ENCODE peak calls at places on chromosome 20, in six cellular contexts. Z, H, I, J, D and Q are unnamed samples. For H3K27me3 and H3K4me1, the result is how much of the 10 kb centered on the place peaks cover.

GRCh38 chr20:36860811-36861624 is 14.9 kb upstream of the TLDC2 start:
- DNase-seq in Z (no peak), H (no peak), I (no peak), J (no peak), D (peak), Q (peak)

GRCh38 chr20:9482180-9482579 is 32.2 kb upstream of the LAMP5 start:
- DNase-seq in Z (no peak), H (no peak), I (no peak), J (no peak), D (peak), Q (no peak)

GRCh38 chr20:22775671-22776139 is 191.3 kb upstream of the FOXA2 start:
- DNase-seq in Z (no peak), H (no peak), I (peak), J (no peak), D (no peak), Q (no peak)

GRCh38 chr20:48769111-48769879 is 58.5 kb downstream of the PREX1 start:
- DNase-seq in Z (no peak), H (no peak), I (no peak), J (peak), D (no peak), Q (no peak)

GRCh38 chr20:49431345-49431744 is 51.1 kb downstream of the KCNB1 start:
- DNase-seq in Z (no peak), H (no peak), I (no peak), J (no peak), D (no peak), Q (no peak)

GRCh38 chr20:24134930-24135329 is 146.4 kb upstream of the GGTLC1 start:
- DNase-seq in Z (no peak), H (no peak), I (no peak), J (no peak), D (no peak), Q (no peak)

GRCh38 chr20:31475472-31476312 is 604 bp downstream of the REM1 start:
- DNase-seq in Z (no peak), H (no peak), I (no peak), J (no peak), D (no peak), Q (peak)

GRCh38 chr20:61896058-61896961 is 169.4 kb downstream of the TAF4 start:
- DNase-seq in Z (no peak), H (peak), I (peak), J (no peak), D (peak), Q (peak)

GRCh38 chr20:50401587-50402343 is 108.4 kb upstream of the PTPN1 start:
- DNase-seq in Z (no peak), H (peak), I (no peak), J (peak), D (no peak), Q (no peak)

GRCh38 chr20:37464611-37465010 is 56.4 kb upstream of the NNAT start:
- DNase-seq in Z (no peak), H (no peak), I (no peak), J (no peak), D (no peak), Q (no peak)

GRCh38 chr20:35151739-35152138 is 4.6 kb upstream of the EDEM2 start:
- DNase-seq in Z (no peak), H (peak), I (no peak), J (no peak), D (no peak), Q (peak)

GRCh38 chr20:44600758-44601562 is 18.6 kb downstream of the PKIG start:
- DNase-seq in Z (no peak), H (no peak), I (no peak), J (no peak), D (no peak), Q (peak)

GRCh38 chr20:44603327-44603726 is 20.9 kb downstream of the PKIG start:
- DNase-seq in Z (no peak), H (no peak), I (no peak), J (no peak), D (no peak), Q (peak)

GRCh38 chr20:44599715-44600114 is 17.3 kb downstream of the PKIG start:
- DNase-seq in Z (no peak), H (no peak), I (no peak), J (no peak), D (no peak), Q (no peak)

GRCh38 chr20:44600301-44600700 is 17.9 kb downstream of the PKIG start:
- DNase-seq in Z (no peak), H (no peak), I (no peak), J (no peak), D (no peak), Q (no peak)

GRCh38 chr20:44601801-44602204 is 19.4 kb downstream of the PKIG start:
- DNase-seq in Z (no peak), H (peak), I (no peak), J (no peak), D (no peak), Q (peak)
- H3K27ac ChIP-seq in Z (peak), H (peak), I (peak), J (no peak), D (peak), Q (peak)

DNA sequence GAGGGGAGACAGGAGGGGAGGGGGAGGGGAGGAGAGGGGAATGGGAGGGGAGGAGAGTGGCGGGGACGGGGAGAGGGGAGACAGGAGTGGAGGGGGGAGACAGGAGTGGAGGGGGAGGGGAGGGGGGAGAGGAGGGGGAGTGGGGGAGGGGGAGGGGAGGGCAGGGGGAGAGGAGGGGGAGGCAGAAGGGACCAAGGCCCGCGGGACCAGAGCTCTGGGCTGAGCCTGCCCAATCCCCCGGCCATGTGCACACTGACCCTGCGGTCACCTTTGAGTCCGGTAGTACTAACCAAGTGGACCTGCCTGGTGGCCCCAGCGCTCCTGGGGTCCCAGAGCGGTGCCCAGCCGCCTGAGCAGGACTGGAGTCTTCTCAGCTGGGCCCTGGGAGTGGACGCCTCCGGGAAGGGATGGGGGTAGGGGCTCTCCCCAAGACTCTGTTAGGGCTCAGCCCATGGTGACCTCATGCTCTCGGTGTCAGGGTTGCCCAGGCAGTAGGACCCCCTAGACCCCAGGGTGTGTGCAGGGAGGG is 471 bp upstream of the KCNQ2 start:
- DNase-seq in Z (no peak), H (no peak), I (no peak), J (no peak), D (no peak), Q (no peak)
- H3K27me3 ChIP-seq in Z (under half), H (under half), I (half or more), J (under half), D (under half), Q (under half)

GRCh38 chr20:59945175-59945574 is 5.0 kb downstream of the FAM217B start:
- DNase-seq in Z (no peak), H (no peak), I (no peak), J (no peak), D (no peak), Q (no peak)
- H3K4me1 ChIP-seq in Z (under half), H (under half), I (under half), J (under half), D (under half), Q (under half)

GRCh38 chr20:53849471-53850059 is 220.8 kb downstream of the BCAS1 start:
- DNase-seq in Z (no peak), H (no peak), I (no peak), J (no peak), D (no peak), Q (no peak)
- H3K27ac ChIP-seq in Z (no peak), H (no peak), I (no peak), J (no peak), D (no peak), Q (no peak)

DNA sequence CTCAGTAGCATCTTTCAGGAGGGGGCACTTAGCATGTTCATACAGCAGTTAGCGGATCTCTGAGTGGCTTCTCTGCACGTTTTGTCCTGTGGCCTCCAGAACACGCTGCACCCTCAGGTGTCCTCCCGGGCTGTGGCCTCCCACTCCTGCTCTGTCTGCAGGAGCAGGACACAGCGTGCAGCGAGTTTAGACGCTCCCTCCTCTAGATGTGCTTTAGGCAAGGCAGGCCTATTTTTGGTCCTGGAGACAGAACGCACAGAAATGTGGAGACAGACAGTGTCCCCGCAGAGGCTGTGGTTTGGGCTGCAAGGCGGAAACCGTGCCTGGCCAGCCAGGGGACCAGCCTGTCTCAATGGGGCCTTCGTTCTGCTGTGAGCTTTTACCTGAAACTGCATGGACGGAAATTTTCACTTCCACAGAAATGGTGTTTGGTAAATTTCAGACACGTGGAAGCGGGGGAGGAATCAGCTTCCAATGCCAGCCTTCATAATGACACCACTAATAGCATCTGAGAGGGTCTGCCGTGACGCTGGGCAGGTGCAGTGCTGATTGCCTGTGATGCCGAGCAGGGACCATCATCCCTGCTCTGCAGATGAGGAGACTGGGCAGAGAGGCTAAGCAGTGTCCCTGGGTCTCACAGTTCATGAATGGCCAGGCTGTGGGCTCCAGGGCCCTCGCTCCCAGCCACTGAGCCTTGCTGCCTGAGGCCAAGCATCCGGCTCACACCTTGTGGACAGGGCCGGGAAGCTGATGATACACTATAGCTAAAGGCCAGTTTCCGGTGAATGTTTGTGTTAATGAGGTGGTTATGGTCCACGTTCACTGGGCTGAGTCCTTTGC is 120.9 kb downstream of the SYCP2 start:
- DNase-seq in Z (peak), H (no peak), I (no peak), J (no peak), D (no peak), Q (no peak)
- H3K27me3 ChIP-seq in Z (under half), H (under half), I (under half), J (under half), D (under half), Q (under half)

GRCh38 chr20:1810926-1811620 is 84.1 kb upstream of the SIRPA start:
- DNase-seq in Z (no peak), H (no peak), I (no peak), J (no peak), D (no peak), Q (no peak)
- H3K4me1 ChIP-seq in Z (under half), H (under half), I (half or more), J (under half), D (under half), Q (half or more)